ENCODE peak calls at places on chromosomes 3 and 15, in ten cellular contexts. L, V, G, K, Y, Q, S, W, E and A are unnamed samples.

GRCh38 chr3:61780455-61781239 is 219.3 kb downstream of the PTPRG start:
- DNase-seq in L (no peak), V (no peak), G (no peak), K (no peak), Y (no peak), Q (no peak), S (no peak), W (no peak), E (no peak), A (no peak)

GRCh38 chr3:141125351-141125750 is 74.2 kb downstream of the SPSB4 start:
- DNase-seq in L (no peak), V (no peak), G (no peak), K (no peak), Y (no peak), Q (no peak), S (no peak), W (no peak), E (no peak), A (no peak)

GRCh38 chr15:88580532-88580931 is 34.1 kb upstream of the DET1 start:
- DNase-seq in L (no peak), V (no peak), G (no peak), K (no peak), Y (no peak), Q (no peak), S (no peak), W (no peak), E (no peak), A (no peak)

GRCh38 chr3:157103280-157103679 is 56.7 kb downstream of the CCNL1 start:
- DNase-seq in L (no peak), V (no peak), G (no peak), K (no peak), Y (no peak), Q (peak), S (no peak), W (no peak), E (no peak), A (no peak)

GRCh38 chr15:43469867-43470266 is 23.1 kb downstream of the TP53BP1 start:
- DNase-seq in L (no peak), V (no peak), G (no peak), K (no peak), Y (no peak), Q (no peak), S (no peak), W (no peak), E (no peak), A (no peak)

GRCh38 chr3:42071720-42072582 is 19.2 kb upstream of the TRAK1 start:
- DNase-seq in L (peak), V (peak), G (peak), K (no peak), Y (peak), Q (peak), S (peak), W (no peak), E (peak), A (peak)

GRCh38 chr3:192845196-192845855 is 72.3 kb downstream of the MB21D2 start:
- DNase-seq in L (no peak), V (no peak), G (no peak), K (no peak), Y (no peak), Q (no peak), S (no peak), W (no peak), E (no peak), A (no peak)

GRCh38 chr3:38454884-38455638 is 1.4 kb downstream of the ACVR2B start:
- DNase-seq in L (no peak), V (no peak), G (peak), K (peak), Y (peak), Q (peak), S (peak), W (no peak), E (peak), A (peak)

GRCh38 chr15:62676891-62677290 is 365.7 kb upstream of the TPM1 start:
- DNase-seq in L (no peak), V (no peak), G (no peak), K (no peak), Y (no peak), Q (no peak), S (no peak), W (no peak), E (no peak), A (no peak)

GRCh38 chr3:77513541-77513940 is 473.6 kb downstream of the ROBO2 start:
- DNase-seq in L (no peak), V (peak), G (no peak), K (no peak), Y (no peak), Q (no peak), S (no peak), W (no peak), E (peak), A (no peak)

GRCh38 chr3:52014613-52015012 is 18.9 kb upstream of the RPL29 start:
- DNase-seq in L (no peak), V (no peak), G (no peak), K (no peak), Y (no peak), Q (no peak), S (no peak), W (no peak), E (no peak), A (no peak)

GRCh38 chr3:8937064-8938020 is 25.9 kb downstream of the RAD18 start:
- DNase-seq in L (peak), V (peak), G (no peak), K (no peak), Y (no peak), Q (no peak), S (no peak), W (no peak), E (no peak), A (no peak)

GRCh38 chr3:194632211-194632982 is 822 bp downstream of the TMEM44 start:
- DNase-seq in L (no peak), V (no peak), G (peak), K (no peak), Y (peak), Q (no peak), S (no peak), W (no peak), E (peak), A (peak)

GRCh38 chr3:98690876-98691275 is 72.3 kb upstream of the ST3GAL6 start:
- DNase-seq in L (no peak), V (no peak), G (no peak), K (no peak), Y (no peak), Q (no peak), S (no peak), W (no peak), E (no peak), A (no peak)

GRCh38 chr3:80052271-80052670 is 284.5 kb upstream of the ROBO1 start:
- DNase-seq in L (no peak), V (no peak), G (no peak), K (no peak), Y (no peak), Q (no peak), S (no peak), W (no peak), E (no peak), A (no peak)

GRCh38 chr3:101310580-101311375 is 9.6 kb downstream of the IMPG2 start:
- DNase-seq in L (peak), V (no peak), G (no peak), K (no peak), Y (no peak), Q (no peak), S (no peak), W (no peak), E (no peak), A (no peak)

GRCh38 chr3:194554488-194555098 is 67.8 kb upstream of the ATP13A3 start:
- DNase-seq in L (no peak), V (no peak), G (no peak), K (no peak), Y (no peak), Q (no peak), S (no peak), W (no peak), E (peak), A (no peak)

GRCh38 chr15:89753855-89754254 is 2.8 kb upstream of the MESP1 start:
- DNase-seq in L (no peak), V (no peak), G (no peak), K (no peak), Y (no peak), Q (no peak), S (no peak), W (no peak), E (peak), A (no peak)

GRCh38 chr15:70375006-70375409 is 277.3 kb upstream of the TLE3 start:
- DNase-seq in L (no peak), V (no peak), G (no peak), K (no peak), Y (no peak), Q (no peak), S (peak), W (no peak), E (no peak), A (no peak)

GRCh38 chr15:44670087-44670945 is 6.9 kb upstream of the SPG11 start:
- DNase-seq in L (no peak), V (no peak), G (no peak), K (no peak), Y (no peak), Q (no peak), S (no peak), W (no peak), E (peak), A (no peak)

GRCh38 chr15:99409097-99409473 is 156.7 kb upstream of the MEF2A start:
- DNase-seq in L (no peak), V (no peak), G (peak), K (no peak), Y (peak), Q (peak), S (no peak), W (peak), E (peak), A (no peak)

GRCh38 chr15:67074886-67075229 is 9.5 kb downstream of the SMAD3 start:
- DNase-seq in L (no peak), V (no peak), G (no peak), K (no peak), Y (no peak), Q (no peak), S (no peak), W (no peak), E (no peak), A (no peak)

GRCh38 chr3:98893740-98894139 is 7.8 kb downstream of the DCBLD2 start:
- DNase-seq in L (no peak), V (no peak), G (no peak), K (no peak), Y (no peak), Q (no peak), S (no peak), W (no peak), E (no peak), A (no peak)

GRCh38 chr3:38542401-38543298 is 46.5 kb downstream of the EXOG start:
- DNase-seq in L (no peak), V (no peak), G (no peak), K (no peak), Y (no peak), Q (no peak), S (no peak), W (no peak), E (no peak), A (no peak)

GRCh38 chr3:2218826-2219225 is 120.2 kb downstream of the CNTN4 start:
- DNase-seq in L (no peak), V (no peak), G (no peak), K (no peak), Y (no peak), Q (no peak), S (no peak), W (no peak), E (no peak), A (no peak)

GRCh38 chr15:57566840-57567239 is 24.9 kb upstream of the MYZAP start:
- DNase-seq in L (no peak), V (no peak), G (peak), K (no peak), Y (no peak), Q (no peak), S (no peak), W (no peak), E (peak), A (no peak)

GRCh38 chr15:99369250-99369649 is 118.0 kb downstream of the LRRC28 start:
- DNase-seq in L (no peak), V (no peak), G (no peak), K (no peak), Y (no peak), Q (no peak), S (no peak), W (no peak), E (no peak), A (no peak)

GRCh38 chr3:139302084-139302800 is 41.6 kb upstream of the MRPS22 start:
- DNase-seq in L (peak), V (peak), G (peak), K (no peak), Y (peak), Q (no peak), S (no peak), W (no peak), E (peak), A (no peak)

GRCh38 chr15:85282504-85283115 is 97.8 kb upstream of the AKAP13 start:
- DNase-seq in L (no peak), V (peak), G (no peak), K (no peak), Y (no peak), Q (no peak), S (no peak), W (no peak), E (peak), A (no peak)

GRCh38 chr3:72058493-72059081 is 273.6 kb upstream of the PROK2 start:
- DNase-seq in L (no peak), V (no peak), G (peak), K (no peak), Y (peak), Q (no peak), S (peak), W (no peak), E (peak), A (no peak)

GRCh38 chr3:135908225-135908624 is 57.3 kb upstream of the PPP2R3A start:
- DNase-seq in L (no peak), V (no peak), G (no peak), K (no peak), Y (no peak), Q (no peak), S (no peak), W (no peak), E (peak), A (no peak)

GRCh38 chr3:32106132-32106928 is at the start of gene GPD1L:
- DNase-seq in L (peak), V (peak), G (peak), K (peak), Y (peak), Q (peak), S (peak), W (peak), E (peak), A (peak)

GRCh38 chr3:113277414-113277813 is 66.1 kb downstream of the BOC start:
- DNase-seq in L (no peak), V (no peak), G (no peak), K (no peak), Y (no peak), Q (no peak), S (no peak), W (no peak), E (no peak), A (no peak)

GRCh38 chr15:45378149-45378912 is at the start of gene GATM:
- DNase-seq in L (peak), V (peak), G (peak), K (peak), Y (peak), Q (peak), S (peak), W (no peak), E (peak), A (peak)